ENCODE peak calls at places on chromosomes 6 and 20, in seven cellular contexts. One of them, this sample, is unnamed.

GRCh38 chr6:53005667-53006250 is 10.7 kb upstream of the GSTA4 start:
- DNase-seq in fibroblast of lung: no peak
- DNase-seq in foreskin fibroblast: no peak
- DNase-seq in body of pancreas: no peak
- DNase-seq in left ventricle myocardium inferior: no peak
- DNase-seq in fibroblast of pulmonary artery: no peak
- DNase-seq in AG10803: no peak
- DNase-seq in this sample: no peak

GRCh38 chr6:71599366-71599765 is 287.0 kb upstream of the RIMS1 start:
- DNase-seq in fibroblast of lung: peak; percentile 12
- DNase-seq in foreskin fibroblast: no peak
- DNase-seq in body of pancreas: no peak
- DNase-seq in left ventricle myocardium inferior: no peak
- DNase-seq in fibroblast of pulmonary artery: no peak
- DNase-seq in AG10803: no peak
- DNase-seq in this sample: no peak

GRCh38 chr6:139135578-139136545 is 982 bp downstream of the HECA start:
- DNase-seq in fibroblast of lung: no peak
- DNase-seq in foreskin fibroblast: peak; percentile 63
- DNase-seq in body of pancreas: peak; percentile 58
- DNase-seq in left ventricle myocardium inferior: peak; percentile 78
- DNase-seq in fibroblast of pulmonary artery: peak; percentile 31
- DNase-seq in AG10803: no peak
- DNase-seq in this sample: peak; percentile 38

GRCh38 chr20:58976095-58976730 is 4.8 kb upstream of the NELFCD start:
- DNase-seq in fibroblast of lung: peak; percentile 5
- DNase-seq in foreskin fibroblast: no peak
- DNase-seq in body of pancreas: no peak
- DNase-seq in left ventricle myocardium inferior: no peak
- DNase-seq in fibroblast of pulmonary artery: no peak
- DNase-seq in AG10803: no peak
- DNase-seq in this sample: no peak

GRCh38 chr6:121216928-121217327 is 117.4 kb downstream of the TBC1D32 start:
- DNase-seq in fibroblast of lung: peak; percentile 53
- DNase-seq in foreskin fibroblast: peak; percentile 64
- DNase-seq in body of pancreas: no peak
- DNase-seq in left ventricle myocardium inferior: no peak
- DNase-seq in fibroblast of pulmonary artery: peak; percentile 10
- DNase-seq in AG10803: peak; percentile 69
- DNase-seq in this sample: peak; percentile 85

GRCh38 chr6:142323377-142323776 is 21.6 kb downstream of the ADGRG6 start:
- DNase-seq in fibroblast of lung: peak; percentile 44
- DNase-seq in foreskin fibroblast: peak; percentile 7
- DNase-seq in body of pancreas: no peak
- DNase-seq in left ventricle myocardium inferior: no peak
- DNase-seq in fibroblast of pulmonary artery: no peak
- DNase-seq in AG10803: no peak
- DNase-seq in this sample: no peak

GRCh38 chr6:73521351-73522254 is 771 bp upstream of the EEF1A1 start:
- DNase-seq in fibroblast of lung: peak; percentile 85
- DNase-seq in foreskin fibroblast: peak; percentile 90
- DNase-seq in body of pancreas: no peak
- DNase-seq in left ventricle myocardium inferior: peak; percentile 71
- DNase-seq in fibroblast of pulmonary artery: peak; percentile 83
- DNase-seq in AG10803: peak; percentile 84
- DNase-seq in this sample: peak; percentile 94

GRCh38 chr6:42332916-42333315 is 115.3 kb upstream of the MRPS10 start:
- DNase-seq in fibroblast of lung: no peak
- DNase-seq in foreskin fibroblast: no peak
- DNase-seq in body of pancreas: no peak
- DNase-seq in left ventricle myocardium inferior: no peak
- DNase-seq in fibroblast of pulmonary artery: no peak
- DNase-seq in AG10803: no peak
- DNase-seq in this sample: no peak

GRCh38 chr6:32886674-32887383 is 32.8 kb downstream of the PSMB9 start:
- DNase-seq in fibroblast of lung: peak; percentile 65
- DNase-seq in foreskin fibroblast: peak; percentile 92
- DNase-seq in body of pancreas: peak; percentile 34
- DNase-seq in left ventricle myocardium inferior: no peak
- DNase-seq in fibroblast of pulmonary artery: peak; percentile 80
- DNase-seq in AG10803: peak; percentile 78
- DNase-seq in this sample: peak; percentile 65

GRCh38 chr6:7238526-7238899 is 74.5 kb downstream of the SSR1 start:
- DNase-seq in fibroblast of lung: no peak
- DNase-seq in foreskin fibroblast: no peak
- DNase-seq in body of pancreas: no peak
- DNase-seq in left ventricle myocardium inferior: no peak
- DNase-seq in fibroblast of pulmonary artery: no peak
- DNase-seq in AG10803: no peak
- DNase-seq in this sample: no peak

GRCh38 chr6:154805288-154805911 is 72.2 kb downstream of the SCAF8 start:
- DNase-seq in fibroblast of lung: peak; percentile 35
- DNase-seq in foreskin fibroblast: peak; percentile 68
- DNase-seq in body of pancreas: no peak
- DNase-seq in left ventricle myocardium inferior: no peak
- DNase-seq in fibroblast of pulmonary artery: peak; percentile 82
- DNase-seq in AG10803: peak; percentile 61
- DNase-seq in this sample: peak; percentile 74

GRCh38 chr6:54846857-54847721 is 518 bp downstream of the FAM83B start:
- DNase-seq in fibroblast of lung: no peak
- DNase-seq in foreskin fibroblast: peak; percentile 4
- DNase-seq in body of pancreas: peak; percentile 24
- DNase-seq in left ventricle myocardium inferior: no peak
- DNase-seq in fibroblast of pulmonary artery: no peak
- DNase-seq in AG10803: no peak
- DNase-seq in this sample: no peak

GRCh38 chr6:42402184-42402583 is 49.5 kb downstream of the TRERF1 start:
- DNase-seq in fibroblast of lung: peak; percentile 50
- DNase-seq in foreskin fibroblast: peak; percentile 66
- DNase-seq in body of pancreas: no peak
- DNase-seq in left ventricle myocardium inferior: no peak
- DNase-seq in fibroblast of pulmonary artery: peak; percentile 38
- DNase-seq in AG10803: peak; percentile 29
- DNase-seq in this sample: peak; percentile 56

GRCh38 chr20:18436847-18437246 is 30.0 kb downstream of the DZANK1 start:
- DNase-seq in fibroblast of lung: no peak
- DNase-seq in foreskin fibroblast: no peak
- DNase-seq in body of pancreas: no peak
- DNase-seq in left ventricle myocardium inferior: no peak
- DNase-seq in fibroblast of pulmonary artery: no peak
- DNase-seq in AG10803: no peak
- DNase-seq in this sample: no peak

GRCh38 chr6:157144861-157145260 is 178.5 kb downstream of the TMEM242 start:
- DNase-seq in fibroblast of lung: no peak
- DNase-seq in foreskin fibroblast: no peak
- DNase-seq in body of pancreas: no peak
- DNase-seq in left ventricle myocardium inferior: no peak
- DNase-seq in fibroblast of pulmonary artery: no peak
- DNase-seq in AG10803: no peak
- DNase-seq in this sample: peak; percentile 30

GRCh38 chr20:37567331-37567665 is 39.6 kb upstream of the BLCAP start:
- DNase-seq in fibroblast of lung: no peak
- DNase-seq in foreskin fibroblast: no peak
- DNase-seq in body of pancreas: no peak
- DNase-seq in left ventricle myocardium inferior: no peak
- DNase-seq in fibroblast of pulmonary artery: no peak
- DNase-seq in AG10803: no peak
- DNase-seq in this sample: no peak

GRCh38 chr20:37564388-37565133 is 36.9 kb upstream of the BLCAP start:
- DNase-seq in fibroblast of lung: no peak
- DNase-seq in foreskin fibroblast: peak; percentile 61
- DNase-seq in body of pancreas: peak; percentile 50
- DNase-seq in left ventricle myocardium inferior: peak; percentile 25
- DNase-seq in fibroblast of pulmonary artery: peak; percentile 18
- DNase-seq in AG10803: peak; percentile 6
- DNase-seq in this sample: peak; percentile 21

GRCh38 chr20:37567671-37568588 is 40.3 kb upstream of the BLCAP start:
- DNase-seq in fibroblast of lung: no peak
- DNase-seq in foreskin fibroblast: peak; percentile 28
- DNase-seq in body of pancreas: no peak
- DNase-seq in left ventricle myocardium inferior: no peak
- DNase-seq in fibroblast of pulmonary artery: peak; percentile 4
- DNase-seq in AG10803: no peak
- DNase-seq in this sample: no peak

GRCh38 chr20:37565134-37565811 is 37.6 kb upstream of the BLCAP start:
- DNase-seq in fibroblast of lung: no peak
- DNase-seq in foreskin fibroblast: peak; percentile 20
- DNase-seq in body of pancreas: no peak
- DNase-seq in left ventricle myocardium inferior: no peak
- DNase-seq in fibroblast of pulmonary artery: no peak
- DNase-seq in AG10803: no peak
- DNase-seq in this sample: no peak

DNA sequence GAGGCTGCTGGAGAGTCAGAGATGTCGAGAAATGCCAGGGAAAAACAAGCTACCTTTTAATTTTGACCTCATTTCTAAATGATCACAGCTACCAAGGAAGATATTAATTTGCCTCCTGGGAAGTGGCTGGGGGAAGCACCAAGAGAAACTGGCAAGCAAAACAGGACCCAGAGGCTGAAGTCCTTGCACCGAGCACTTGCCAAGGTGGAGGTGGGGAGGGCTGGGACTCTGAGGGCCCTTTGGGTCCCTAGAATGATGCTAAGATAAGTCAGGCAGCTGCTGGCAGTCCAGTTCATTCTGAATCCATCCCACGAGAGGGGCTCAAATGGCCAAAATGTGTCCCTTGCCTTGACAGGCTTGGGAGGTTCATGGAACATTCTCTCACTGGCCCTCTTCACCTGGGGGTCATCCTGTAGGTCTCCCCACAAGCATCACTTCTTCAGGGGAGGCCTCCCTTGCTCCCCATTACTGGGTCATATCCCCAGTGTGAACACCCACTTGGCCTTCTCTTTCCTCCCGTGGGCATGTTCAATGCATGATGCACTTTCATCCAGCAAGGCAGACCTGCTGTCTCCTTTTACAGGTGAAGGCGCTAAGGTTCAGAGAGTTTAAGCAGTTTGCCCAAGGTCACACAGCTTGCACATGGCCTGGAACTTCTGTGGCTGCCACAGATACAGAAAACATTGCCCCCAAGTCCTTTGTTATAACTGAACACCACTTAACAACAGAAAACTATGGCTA is 39.1 kb upstream of the BLCAP start:
- DNase-seq in fibroblast of lung: no peak
- DNase-seq in foreskin fibroblast: no peak
- DNase-seq in body of pancreas: no peak
- DNase-seq in left ventricle myocardium inferior: no peak
- DNase-seq in fibroblast of pulmonary artery: no peak
- DNase-seq in AG10803: no peak
- DNase-seq in this sample: no peak
- TF ChIP-seq CTCF in fibroblast of lung: no peak
- TF ChIP-seq CTCF in foreskin fibroblast: no peak
- TF ChIP-seq CTCF in body of pancreas: no peak
- TF ChIP-seq CTCF in left ventricle myocardium inferior: no peak
- TF ChIP-seq CTCF in fibroblast of pulmonary artery: no peak
- TF ChIP-seq CTCF in AG10803: no peak
- TF ChIP-seq CTCF in this sample: no peak

DNA sequence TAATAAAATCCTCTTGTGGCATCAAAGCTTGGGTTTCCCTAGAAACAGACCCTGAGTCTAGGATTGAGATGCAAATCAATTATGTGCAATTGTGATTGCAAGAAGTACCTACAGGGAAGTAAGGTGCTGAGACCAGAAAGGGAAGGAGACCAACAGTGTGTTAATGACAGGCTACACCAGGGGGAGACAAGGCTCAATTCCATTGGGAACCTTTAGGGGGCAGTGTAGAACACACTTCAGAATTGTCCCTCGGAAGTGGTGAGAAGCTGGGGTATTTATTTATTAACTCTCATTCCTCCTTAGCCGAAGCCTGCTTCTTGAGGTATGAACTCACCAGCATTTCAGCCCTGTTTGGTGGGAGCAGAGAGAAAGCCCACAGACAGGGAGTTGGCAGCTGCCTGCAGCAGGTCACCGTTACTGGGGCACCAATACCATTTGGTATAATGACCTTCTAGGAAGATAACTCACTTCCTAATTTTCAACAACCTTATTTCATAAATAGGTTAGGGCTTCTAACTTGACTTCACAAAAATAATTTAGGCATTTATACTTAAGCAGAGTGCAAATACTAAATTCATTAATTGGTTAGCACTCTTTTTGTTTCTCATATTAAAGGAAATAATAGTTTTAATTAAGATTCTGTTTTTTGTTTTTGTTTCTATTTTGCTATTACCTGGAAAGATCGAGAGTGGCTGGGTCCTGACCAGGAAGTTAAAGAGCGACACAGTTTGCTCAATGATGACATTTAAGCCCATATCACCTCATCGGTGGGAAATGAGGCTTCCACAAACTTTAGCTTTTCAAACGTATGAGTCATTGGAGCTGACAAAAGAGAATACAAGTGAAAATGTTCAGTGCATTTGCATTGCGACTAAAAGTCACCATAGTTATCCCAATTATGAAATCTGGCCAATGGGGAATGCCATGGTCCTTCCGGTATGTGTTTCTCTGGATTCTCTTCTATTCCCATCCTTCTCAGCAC is 94.8 kb downstream of the BTBD3 start:
- DNase-seq in fibroblast of lung: peak; percentile 34
- DNase-seq in foreskin fibroblast: peak; percentile 55
- DNase-seq in body of pancreas: peak; percentile 73
- DNase-seq in left ventricle myocardium inferior: no peak
- DNase-seq in fibroblast of pulmonary artery: peak; percentile 74
- DNase-seq in AG10803: peak; percentile 40
- DNase-seq in this sample: peak; percentile 61
- H3K4me3 ChIP-seq in fibroblast of lung: no peak overlapping the region
- H3K4me3 ChIP-seq in foreskin fibroblast: no peak overlapping the region
- H3K4me3 ChIP-seq in body of pancreas: no peak overlapping the region
- H3K4me3 ChIP-seq in left ventricle myocardium inferior: no peak overlapping the region
- H3K4me3 ChIP-seq in fibroblast of pulmonary artery: no peak overlapping the region
- H3K4me3 ChIP-seq in AG10803: no peak overlapping the region
- H3K4me3 ChIP-seq in this sample: no peak overlapping the region

DNA sequence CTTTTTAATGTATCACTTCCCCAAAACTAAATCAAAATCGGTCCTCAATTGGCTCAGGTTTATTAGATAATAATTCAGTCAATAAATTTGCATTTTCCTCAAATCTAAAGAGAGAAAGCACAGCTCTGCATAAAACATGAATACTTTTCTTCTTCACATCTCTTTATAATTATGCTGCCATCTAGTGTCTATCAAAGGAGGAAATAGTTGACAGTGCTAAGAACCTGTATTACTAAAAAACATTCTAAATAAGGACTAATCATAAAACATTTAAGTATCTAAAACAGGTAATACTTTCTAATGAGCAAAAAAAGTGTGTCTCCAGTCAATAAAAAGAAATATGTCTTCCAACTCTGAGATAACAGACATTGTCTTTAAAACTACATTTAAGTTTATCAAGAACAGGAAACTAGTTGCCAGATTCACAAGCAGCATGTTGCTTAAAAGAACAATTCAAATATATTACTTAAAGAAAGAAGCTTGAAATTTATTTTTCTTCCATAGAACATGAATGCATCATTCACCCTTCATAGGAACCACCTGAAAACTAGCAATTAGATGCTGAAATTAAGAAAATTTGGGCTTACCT is 56.5 kb upstream of the DST start:
- DNase-seq in fibroblast of lung: no peak
- DNase-seq in foreskin fibroblast: peak; percentile 53
- DNase-seq in body of pancreas: no peak
- DNase-seq in left ventricle myocardium inferior: no peak
- DNase-seq in fibroblast of pulmonary artery: peak; percentile 69
- DNase-seq in AG10803: peak; percentile 50
- DNase-seq in this sample: peak; percentile 57
- TF ChIP-seq CTCF in fibroblast of lung: peak; percentile 40
- TF ChIP-seq CTCF in foreskin fibroblast: peak; percentile 28
- TF ChIP-seq CTCF in body of pancreas: no peak
- TF ChIP-seq CTCF in left ventricle myocardium inferior: peak; percentile 72
- TF ChIP-seq CTCF in fibroblast of pulmonary artery: peak; percentile 53
- TF ChIP-seq CTCF in AG10803: peak; percentile 63
- TF ChIP-seq CTCF in this sample: peak; percentile 41

GRCh38 chr6:90611996-90612690 is 25.3 kb upstream of the MAP3K7 start:
- DNase-seq in fibroblast of lung: no peak
- DNase-seq in foreskin fibroblast: no peak
- DNase-seq in body of pancreas: no peak
- DNase-seq in left ventricle myocardium inferior: no peak
- DNase-seq in fibroblast of pulmonary artery: no peak
- DNase-seq in AG10803: no peak
- DNase-seq in this sample: no peak
- H3K4me3 ChIP-seq in fibroblast of lung: no peak overlapping the region
- H3K4me3 ChIP-seq in foreskin fibroblast: no peak overlapping the region
- H3K4me3 ChIP-seq in body of pancreas: no peak overlapping the region
- H3K4me3 ChIP-seq in left ventricle myocardium inferior: peak overlapping the region; percentile 79
- H3K4me3 ChIP-seq in fibroblast of pulmonary artery: no peak overlapping the region
- H3K4me3 ChIP-seq in AG10803: no peak overlapping the region
- H3K4me3 ChIP-seq in this sample: no peak overlapping the region